ENCODE peak calls at places on chromosomes 11 and 22, in five cellular contexts. M is effector CD8-positive, alpha-beta T cell; U is NCI-H2171; P is NCI-H510A; X is AG09319. A is an unnamed sample.

GRCh38 chr11:76380977-76381719 is at the start of the genes GVQW3 and THAP12:
- DNase-seq in M (peak), U (peak), P (peak), X (peak), A (peak)

GRCh38 chr11:1880746-1881441 is 10.8 kb downstream of the PRR33 start:
- DNase-seq in P (no peak), M (no peak), U (no peak), X (no peak), A (no peak)

GRCh38 chr22:44091021-44091721 is 67.1 kb downstream of the PARVB start:
- DNase-seq in X (no peak), U (no peak), M (no peak), P (no peak), A (no peak)

GRCh38 chr11:134288486-134288885 is 12.3 kb downstream of the GLB1L3 start:
- DNase-seq in P (no peak), X (no peak), U (no peak), M (no peak), A (no peak)

GRCh38 chr22:35043251-35043931 is 22.6 kb upstream of the ISX start:
- DNase-seq in U (no peak), P (no peak), X (no peak), M (no peak), A (no peak)

GRCh38 chr11:24900960-24901549 is 404.2 kb downstream of the LUZP2 start:
- DNase-seq in U (no peak), M (no peak), P (no peak), X (no peak), A (no peak)

GRCh38 chr11:126282361-126282741 is 542 bp upstream of the TIRAP start:
- DNase-seq in U (no peak), M (no peak), P (peak), X (no peak), A (no peak)

GRCh38 chr22:47064016-47064415 is 301.6 kb downstream of the TBC1D22A start:
- DNase-seq in X (no peak), P (no peak), U (no peak), M (no peak), A (no peak)

GRCh38 chr11:69295995-69296889 is 2.3 kb downstream of the MYEOV start:
- DNase-seq in M (no peak), P (no peak), X (peak), U (no peak), A (no peak)

GRCh38 chr11:9506489-9507343 is 45.9 kb downstream of the ZNF143 start:
- DNase-seq in P (peak), M (peak), U (peak), X (peak), A (peak)